ENCODE peak calls at places on chromosomes 5 and 9, in nine cellular contexts. I is psoas muscle, E is fibroblast of mammary gland, S is breast epithelium, X is cardiac muscle cell, L is WERI-Rb-1, G is left lung, C is AG09309, D is GM06990. J is an unnamed sample.
A peak's percentile ranks its signal among the peaks of the same experiment; 100 is the strongest.

GRCh38 chr5:81912933-81913332 is 58.9 kb upstream of the ATG10 start:
- DNase-seq in L (no peak), X (no peak), C (no peak), E (no peak), D (no peak), G (no peak), I (no peak), S (no peak), J (no peak)

GRCh38 chr5:66511491-66511890 is 84.7 kb upstream of the MAST4 start:
- DNase-seq in I (no peak), E (no peak), G (no peak), S (no peak), C (no peak), X (peak; percentile 15), D (no peak), L (no peak), J (no peak)

GRCh38 chr9:24073237-24073636 is 247.2 kb upstream of the ELAVL2 start:
- DNase-seq in X (no peak), S (no peak), C (no peak), G (no peak), I (no peak), E (no peak), L (no peak), D (no peak), J (no peak)

GRCh38 chr9:96125624-96126023 is 176.4 kb downstream of the HSD17B3 start:
- DNase-seq in C (no peak), S (no peak), X (no peak), L (no peak), E (no peak), D (no peak), I (no peak), G (no peak), J (no peak)

GRCh38 chr9:83056911-83057310 is 6.0 kb downstream of the RASEF start:
- DNase-seq in G (no peak), X (no peak), L (no peak), D (no peak), S (no peak), I (no peak), C (no peak), E (no peak), J (no peak)

GRCh38 chr9:108580021-108580439 is 275.8 kb downstream of the ACTL7B start:
- DNase-seq in S (no peak), X (peak; percentile 41), E (peak; percentile 57), D (no peak), G (no peak), I (no peak), L (no peak), C (peak; percentile 33), J (no peak)

GRCh38 chr5:154198611-154199230 is 8.2 kb downstream of the GALNT10 start:
- DNase-seq in G (no peak), L (no peak), S (no peak), C (peak; percentile 57), X (peak; percentile 61), D (no peak), I (no peak), E (peak; percentile 69), J (no peak)

GRCh38 chr5:39661026-39661779 is 236.4 kb upstream of the DAB2 start:
- DNase-seq in E (peak; percentile 62), I (no peak), S (no peak), G (no peak), D (no peak), X (peak; percentile 14), L (no peak), C (peak; percentile 20), J (no peak)

GRCh38 chr9:93013856-93014582 is 44.5 kb upstream of the SUSD3 start:
- DNase-seq in E (no peak), G (no peak), S (no peak), X (no peak), D (no peak), L (no peak), I (no peak), C (no peak), J (no peak)

GRCh38 chr5:138789771-138790242 is 36.6 kb downstream of the CTNNA1 start:
- DNase-seq in D (peak; percentile 7), X (peak; percentile 53), C (no peak), S (no peak), I (no peak), E (peak; percentile 58), G (no peak), L (no peak), J (no peak)

GRCh38 chr9:99189186-99189585 is 32.6 kb downstream of the ALG2 start:
- DNase-seq in D (no peak), E (no peak), X (no peak), L (no peak), C (no peak), S (no peak), G (no peak), I (no peak), J (no peak)

GRCh38 chr9:36407122-36407723 is 7.2 kb upstream of the RNF38 start:
- DNase-seq in S (no peak), C (no peak), D (peak; percentile 46), I (peak; percentile 18), X (peak; percentile 67), L (peak; percentile 53), E (peak; percentile 74), G (no peak), J (peak; percentile 64)

GRCh38 chr5:83418659-83419321 is 52.8 kb upstream of the VCAN start:
- DNase-seq in S (no peak), G (no peak), E (no peak), I (no peak), C (no peak), D (no peak), X (no peak), L (no peak), J (no peak)
- H3K4me3 ChIP-seq in S (no peak overlapping the region), G (no peak overlapping the region), E (no peak overlapping the region), I (no peak overlapping the region), C (no peak overlapping the region), D (no peak overlapping the region), X (no peak overlapping the region), L (no peak overlapping the region), J (no peak overlapping the region)

GRCh38 chr9:114386886-114387677 is 700 bp downstream of the AKNA start:
- DNase-seq in X (peak; percentile 24), S (no peak), E (no peak), C (no peak), I (no peak), G (peak; percentile 86), L (no peak), D (peak; percentile 46), J (peak; percentile 31)

GRCh38 chr9:114387678-114388431 is at the start of gene AKNA:
- DNase-seq in X (peak; percentile 88), L (peak; percentile 87), E (peak; percentile 60), I (peak; percentile 76), G (peak; percentile 94), S (peak; percentile 67), C (no peak), D (peak; percentile 83), J (peak; percentile 94)

GRCh38 chr9:114390952-114391351 is 3.2 kb upstream of the AKNA start:
- DNase-seq in D (no peak), G (no peak), S (no peak), X (no peak), L (no peak), I (no peak), E (no peak), C (no peak), J (no peak)

GRCh38 chr9:114388764-114389375 is 1.1 kb upstream of the AKNA start:
- DNase-seq in E (no peak), I (no peak), D (no peak), L (no peak), G (no peak), C (no peak), S (no peak), X (no peak), J (no peak)

DNA sequence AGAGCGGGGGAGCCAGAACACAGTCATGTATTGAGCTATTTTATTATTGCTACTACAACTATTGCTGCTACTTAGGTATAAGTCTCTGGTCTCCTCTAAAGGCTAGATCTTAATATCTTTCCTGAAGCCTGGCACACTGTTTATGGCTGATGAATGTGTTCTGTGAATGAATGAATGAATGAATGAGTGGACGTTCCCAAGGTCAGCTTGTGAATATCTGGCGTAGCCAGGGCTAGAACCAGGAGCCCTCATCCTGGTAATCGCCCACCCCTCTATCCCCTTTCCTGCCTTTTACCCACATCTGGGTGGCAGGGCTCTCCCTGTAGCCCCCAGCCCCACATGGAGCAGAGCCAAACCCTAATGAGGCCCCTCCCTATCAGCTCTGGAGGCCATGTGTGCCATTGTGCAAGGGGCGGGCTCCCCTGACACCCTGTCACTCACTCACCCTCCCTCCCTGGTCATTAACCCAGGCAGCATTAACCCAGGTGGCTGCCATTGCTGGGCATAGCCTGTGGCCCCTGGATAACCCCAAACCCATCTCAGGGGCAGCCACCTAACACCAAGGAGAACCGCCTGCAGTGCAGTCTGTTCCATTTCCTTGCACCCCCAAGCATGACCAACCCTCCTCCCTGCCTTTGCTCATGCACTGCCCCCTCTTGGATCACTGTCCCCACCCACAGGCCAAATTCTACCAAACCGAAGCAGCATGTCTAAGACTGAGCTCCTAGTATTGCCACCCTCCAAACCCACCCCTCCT is 2.0 kb upstream of the AKNA start:
- DNase-seq in X (no peak), L (no peak), C (no peak), G (no peak), E (no peak), I (no peak), S (no peak), D (no peak), J (no peak)
- TF ChIP-seq CTCF in X (no peak), L (peak; percentile 18), C (no peak), G (no peak), E (no peak), I (no peak), S (no peak), D (peak; percentile 37), J (no peak)

DNA sequence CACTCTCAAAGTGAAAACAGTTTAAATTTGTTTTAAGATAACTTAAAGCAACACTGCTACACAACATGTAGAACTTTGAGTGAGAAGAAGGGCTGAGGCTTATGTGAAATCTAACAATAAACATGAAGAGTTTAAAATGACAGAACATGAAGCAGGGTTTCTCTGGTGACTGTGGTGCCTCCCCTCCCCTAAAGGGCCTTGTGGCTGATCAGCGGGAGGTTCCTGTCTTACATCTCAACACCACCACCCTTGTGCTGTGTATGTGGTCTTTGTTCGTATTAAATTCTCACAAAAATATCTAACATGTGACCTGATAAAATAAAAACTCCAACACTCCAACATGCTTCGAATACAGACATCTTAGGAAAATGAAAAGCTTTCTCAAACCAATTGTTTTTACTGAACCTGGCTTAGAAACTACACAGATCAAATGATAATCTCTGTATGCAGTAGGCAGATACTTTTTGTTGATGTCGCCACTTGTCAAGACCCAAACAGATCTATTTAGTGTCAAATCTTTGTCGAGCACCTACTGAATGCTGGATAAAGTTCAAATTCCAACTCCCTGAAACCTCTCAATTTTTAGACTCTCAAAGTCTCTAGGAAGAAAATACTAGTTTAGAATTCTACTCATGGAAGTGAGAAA is 9.9 kb upstream of the IQGAP2 start:
- DNase-seq in E (no peak), I (no peak), L (no peak), S (no peak), X (no peak), G (no peak), C (no peak), D (no peak), J (no peak)
- H3K4me3 ChIP-seq in E (no peak overlapping the region), I (no peak overlapping the region), L (no peak overlapping the region), S (no peak overlapping the region), X (no peak overlapping the region), G (no peak overlapping the region), C (no peak overlapping the region), D (no peak overlapping the region), J (no peak overlapping the region)

DNA sequence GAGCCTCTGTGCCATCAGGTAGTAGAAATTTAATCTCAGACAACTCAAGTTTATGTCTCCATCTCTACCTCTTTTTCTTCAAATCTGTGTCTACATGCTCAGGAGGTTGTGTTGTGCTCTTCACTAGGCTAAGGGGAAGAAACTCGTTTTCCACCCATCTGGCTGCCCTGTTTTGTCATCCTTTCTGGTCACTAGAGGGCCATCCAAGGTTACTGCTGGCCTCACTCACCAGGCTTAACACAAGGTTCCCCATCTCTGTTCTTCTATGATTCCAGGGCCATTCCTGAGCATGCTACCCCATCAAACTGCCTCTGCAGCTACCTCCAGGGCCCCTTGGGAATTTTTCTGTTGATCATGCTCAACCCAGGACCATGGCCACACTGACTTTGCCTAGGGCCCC is 213.3 kb upstream of the FBXL7 start:
- DNase-seq in I (no peak), S (no peak), G (no peak), L (peak; percentile 67), E (no peak), X (peak; percentile 47), C (no peak), D (no peak), J (no peak)
- TF ChIP-seq CTCF in I (no peak), S (no peak), G (no peak), L (peak; percentile 83), E (no peak), X (peak; percentile 37), C (no peak), D (no peak), J (no peak)